ENCODE peak calls at places on chromosomes 1 and 21, in five cellular contexts. R is AG04450; B is activated CD8-positive, alpha-beta T cell treated with anti-CD3 and anti-CD28 coated beads for 36 hours; N is A549; I is fibroblast of mammary gland. C is an unnamed sample.

GRCh38 chr1:12518956-12519707 is 98.9 kb downstream of the DHRS3 start:
- DNase-seq in R (no peak), N (no peak), I (peak; percentile 85), B (peak; percentile 88), C (no peak)

GRCh38 chr21:28521932-28522826 is 470.5 kb downstream of the LTN1 start:
- DNase-seq in I (peak; percentile 82), R (peak; percentile 21), B (peak; percentile 9), N (no peak), C (peak; percentile 34)

GRCh38 chr21:44874497-44875331 is 1.2 kb upstream of the PTTG1IP start:
- DNase-seq in N (no peak), B (peak; percentile 51), R (no peak), I (no peak), C (peak; percentile 61)

GRCh38 chr1:27192039-27192529 is 37.2 kb upstream of the SLC9A1 start:
- DNase-seq in B (no peak), I (peak; percentile 39), N (peak; percentile 58), R (no peak), C (peak; percentile 58)

GRCh38 chr1:92854386-92854785 is 22.5 kb downstream of the RPL5 start:
- DNase-seq in R (no peak), N (no peak), I (no peak), B (no peak), C (no peak)

GRCh38 chr1:20385630-20386029 is 95.0 kb downstream of the VWA5B1 start:
- DNase-seq in B (no peak), R (no peak), N (no peak), I (no peak), C (no peak)

GRCh38 chr1:18528616-18529015 is 47.9 kb downstream of the KLHDC7A start:
- DNase-seq in R (no peak), B (no peak), N (no peak), I (no peak), C (no peak)

GRCh38 chr1:16082283-16083038 is 9.0 kb upstream of the FAM131C start:
- DNase-seq in R (no peak), I (peak; percentile 65), B (peak; percentile 78), N (peak; percentile 65), C (peak; percentile 78)

GRCh38 chr1:97721221-97721620 is 199.6 kb downstream of the DPYD start:
- DNase-seq in R (no peak), B (no peak), I (no peak), N (no peak), C (no peak)

GRCh38 chr1:187744665-187745064 is 915.9 kb downstream of the PLA2G4A start:
- DNase-seq in I (no peak), N (no peak), B (no peak), R (no peak), C (no peak)

GRCh38 chr1:25780318-25781129 is 19.5 kb upstream of the SELENON start:
- DNase-seq in R (no peak), N (no peak), B (no peak), I (peak; percentile 70), C (peak; percentile 49)

GRCh38 chr1:167984886-167985489 is 48.1 kb upstream of the MPC2 start:
- DNase-seq in B (peak; percentile 43), N (no peak), I (peak; percentile 11), R (no peak), C (no peak)

GRCh38 chr1:58395355-58395754 is 151.2 kb downstream of the OMA1 start:
- DNase-seq in I (peak; percentile 90), B (no peak), N (peak; percentile 4), R (peak; percentile 78), C (peak; percentile 82)

GRCh38 chr1:228369608-228370438 is 36.8 kb downstream of the TRIM11 start:
- DNase-seq in I (no peak), R (no peak), N (no peak), B (no peak), C (no peak)

GRCh38 chr1:162756523-162756922 is 34.0 kb upstream of the HSD17B7 start:
- DNase-seq in I (peak; percentile 77), N (no peak), B (no peak), R (no peak), C (peak; percentile 33)

GRCh38 chr1:203178083-203178482 is 2.5 kb upstream of the MYBPH start:
- DNase-seq in I (peak; percentile 46), N (peak; percentile 38), B (no peak), R (no peak), C (no peak)

DNA sequence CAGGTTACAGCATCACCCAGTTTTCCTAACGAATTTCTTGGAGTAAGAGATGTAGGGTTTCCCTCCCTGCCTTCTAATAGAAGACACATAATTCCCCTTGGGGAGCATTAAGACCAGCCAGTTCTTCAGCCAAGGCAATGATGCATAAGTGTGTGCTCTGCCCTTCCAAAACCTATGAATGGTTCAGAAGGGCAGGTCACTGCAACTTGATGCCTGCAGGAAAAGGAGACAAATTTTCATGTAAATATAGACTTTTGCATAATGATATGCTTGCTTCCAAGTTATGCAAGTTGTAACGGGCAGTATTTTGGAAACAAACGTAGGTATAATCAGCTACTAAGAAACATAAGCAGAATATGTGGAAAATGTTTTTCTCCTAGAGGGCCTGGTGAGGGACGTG is 31.6 kb downstream of the PTGS2 start:
- DNase-seq in N (no peak), R (no peak), B (no peak), I (peak; percentile 20), C (no peak)
- TF ChIP-seq CTCF in N (no peak), R (no peak), B (no peak), I (no peak), C (no peak)

GRCh38 chr1:7561331-7561921 is 209.7 kb upstream of the VAMP3 start:
- DNase-seq in N (no peak), I (peak; percentile 7), R (no peak), B (peak; percentile 32), C (no peak)
- TF ChIP-seq CTCF in N (no peak), I (peak; percentile 26), R (peak; percentile 28), B (peak; percentile 17), C (peak; percentile 23)

DNA sequence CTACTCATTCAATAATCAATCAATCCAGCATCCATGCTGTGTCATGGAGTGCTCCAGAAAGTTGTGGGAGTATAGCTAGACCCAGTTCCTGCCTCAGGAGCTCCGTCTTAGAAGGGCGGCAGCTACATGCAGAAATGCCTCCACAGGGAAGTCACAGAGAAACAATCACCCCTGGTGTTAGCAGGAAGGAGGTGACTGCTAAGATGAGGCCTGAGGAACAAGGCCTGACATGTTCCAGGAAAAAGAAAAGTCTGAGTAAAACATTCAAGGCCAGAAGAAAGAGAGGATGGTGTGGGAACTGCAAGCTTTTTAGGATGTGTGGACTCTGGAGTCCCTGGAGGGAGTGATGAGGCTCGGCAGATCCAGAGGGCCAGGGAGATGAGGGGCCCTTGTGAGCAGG is 142.5 kb upstream of the MAGI3 start:
- DNase-seq in R (no peak), N (no peak), I (no peak), B (no peak), C (no peak)
- TF ChIP-seq CTCF in R (no peak), N (no peak), I (no peak), B (no peak), C (no peak)

DNA sequence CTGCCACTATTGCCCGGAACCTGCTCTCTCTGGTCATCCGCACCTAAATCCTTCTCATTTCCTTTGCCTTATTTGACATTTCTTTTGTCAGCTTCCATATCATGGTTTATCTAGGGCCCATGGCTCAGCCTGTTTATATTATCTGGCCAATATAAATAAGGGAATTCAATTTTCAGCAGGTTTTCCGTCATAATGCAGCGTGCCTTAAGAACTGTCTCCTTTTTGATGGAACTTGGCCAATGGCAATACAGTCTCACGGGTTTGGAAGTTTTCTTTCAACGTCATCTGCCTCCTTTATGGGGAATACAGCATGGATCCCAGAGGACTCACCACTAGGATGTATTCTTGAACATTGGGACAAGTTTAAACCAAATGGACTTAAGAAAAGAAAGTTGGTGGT is 77.8 kb upstream of the KIAA0040 start:
- DNase-seq in R (no peak), B (no peak), I (no peak), N (no peak), C (no peak)
- TF ChIP-seq CTCF in R (no peak), B (no peak), I (no peak), N (no peak), C (no peak)

GRCh38 chr1:209850342-209850979 is 22.7 kb downstream of the UTP25 start:
- DNase-seq in I (peak; percentile 87), R (no peak), B (peak; percentile 54), N (peak; percentile 44), C (peak; percentile 80)
- TF ChIP-seq CTCF in I (peak; percentile 57), R (peak; percentile 86), B (peak; percentile 33), N (peak; percentile 58), C (peak; percentile 92)